ENCODE peak calls at places on chromosomes 16 and 17, in eight cellular contexts. A is stomach, D is SK-N-SH, B is transverse colon, Y is tibial nerve, F is sigmoid colon, Q is A549, Z is ovary. R is an unnamed sample. For H3K4me1, the result is how much of the 10 kb centered on the place peaks cover.

GRCh38 chr16:84356176-84356575 is 12.2 kb upstream of the ATP2C2 start:
- DNase-seq in A (no peak), D (no peak), B (no peak), Y (no peak), F (no peak), Q (no peak), Z (no peak), R (no peak)

GRCh38 chr17:64281962-64282752 is 19.1 kb upstream of the TEX2 start:
- DNase-seq in A (peak), D (peak), B (peak), Y (no peak), F (peak), Q (peak), Z (peak), R (no peak)

GRCh38 chr17:60371818-60372510 is 20.0 kb downstream of the USP32 start:
- DNase-seq in A (no peak), D (no peak), B (no peak), Y (no peak), F (no peak), Q (no peak), Z (no peak), R (no peak)

GRCh38 chr17:21289902-21290571 is 5.5 kb downstream of the MAP2K3 start:
- DNase-seq in A (no peak), D (peak), B (no peak), Y (no peak), F (peak), Q (no peak), Z (no peak), R (no peak)

GRCh38 chr17:37694734-37695133 is 50.1 kb downstream of the HNF1B start:
- DNase-seq in A (no peak), D (no peak), B (no peak), Y (no peak), F (no peak), Q (no peak), Z (no peak), R (no peak)

GRCh38 chr16:10566613-10567012 is 13.8 kb downstream of the EMP2 start:
- DNase-seq in A (no peak), D (no peak), B (no peak), Y (no peak), F (no peak), Q (no peak), Z (no peak), R (no peak)

GRCh38 chr16:86585821-86586611 is 7.7 kb downstream of the FOXL1 start:
- DNase-seq in A (no peak), D (no peak), B (no peak), Y (no peak), F (no peak), Q (no peak), Z (no peak), R (no peak)

GRCh38 chr16:69199382-69199781 is 12.4 kb downstream of the SNTB2 start:
- DNase-seq in A (no peak), D (no peak), B (no peak), Y (no peak), F (peak), Q (peak), Z (peak), R (peak)

GRCh38 chr17:3474212-3474611 is 1.6 kb upstream of the ASPA start:
- DNase-seq in A (no peak), D (no peak), B (no peak), Y (no peak), F (no peak), Q (peak), Z (no peak), R (no peak)

GRCh38 chr17:79810138-79811027 is 13.5 kb upstream of the CBX8 start:
- DNase-seq in A (peak), D (peak), B (peak), Y (no peak), F (peak), Q (peak), Z (no peak), R (peak)

GRCh38 chr16:67137605-67138004 is 13.2 kb downstream of the B3GNT9 start:
- DNase-seq in A (no peak), D (no peak), B (no peak), Y (no peak), F (no peak), Q (no peak), Z (no peak), R (no peak)

GRCh38 chr17:10875984-10876555 is 38.2 kb upstream of the PIRT start:
- DNase-seq in A (peak), D (peak), B (peak), Y (no peak), F (no peak), Q (peak), Z (peak), R (peak)

GRCh38 chr17:16363749-16364536 is 10.7 kb upstream of the CENPV start:
- DNase-seq in A (peak), D (peak), B (peak), Y (peak), F (peak), Q (peak), Z (peak), R (no peak)

GRCh38 chr17:57609125-57609877 is 135.8 kb downstream of the CCDC182 start:
- DNase-seq in A (no peak), D (no peak), B (no peak), Y (no peak), F (no peak), Q (no peak), Z (no peak), R (no peak)

GRCh38 chr17:74119960-74120359 is 83.5 kb upstream of the RPL38 start:
- DNase-seq in A (no peak), D (no peak), B (no peak), Y (no peak), F (no peak), Q (no peak), Z (no peak), R (no peak)

GRCh38 chr16:50821586-50821985 is 79.7 kb downstream of the CYLD start:
- DNase-seq in A (no peak), D (no peak), B (no peak), Y (no peak), F (no peak), Q (peak), Z (no peak), R (no peak)

GRCh38 chr16:23351360-23351759 is 49.3 kb downstream of the SCNN1B start:
- DNase-seq in A (no peak), D (no peak), B (peak), Y (no peak), F (peak), Q (no peak), Z (no peak), R (no peak)

GRCh38 chr16:12142157-12142556 is 165.6 kb downstream of the SNX29 start:
- DNase-seq in A (no peak), D (no peak), B (no peak), Y (no peak), F (no peak), Q (no peak), Z (no peak), R (no peak)

GRCh38 chr16:29927523-29927905 is 1.5 kb upstream of the KCTD13 start:
- DNase-seq in A (no peak), D (no peak), B (no peak), Y (no peak), F (no peak), Q (no peak), Z (no peak), R (no peak)

GRCh38 chr17:43540821-43541674 is 5.1 kb downstream of the ETV4 start:
- DNase-seq in A (no peak), D (no peak), B (no peak), Y (no peak), F (no peak), Q (no peak), Z (no peak), R (no peak)

GRCh38 chr16:30644334-30644830 is 6.4 kb upstream of the PRR14 start:
- DNase-seq in A (no peak), D (no peak), B (no peak), Y (no peak), F (no peak), Q (no peak), Z (no peak), R (no peak)

GRCh38 chr17:50396261-50397110 is 837 bp downstream of the LRRC59 start:
- DNase-seq in A (peak), D (peak), B (peak), Y (no peak), F (peak), Q (peak), Z (peak), R (no peak)

GRCh38 chr17:77725851-77726250 is 232.7 kb upstream of the TNRC6C start:
- DNase-seq in A (no peak), D (no peak), B (no peak), Y (no peak), F (no peak), Q (no peak), Z (no peak), R (no peak)

GRCh38 chr16:13920510-13920818 is 510 bp downstream of the ERCC4 start:
- DNase-seq in A (no peak), D (no peak), B (no peak), Y (no peak), F (no peak), Q (no peak), Z (no peak), R (no peak)

GRCh38 chr16:56758432-56758831 is 28.5 kb downstream of the NUP93 start:
- DNase-seq in A (no peak), D (no peak), B (no peak), Y (no peak), F (no peak), Q (no peak), Z (no peak), R (no peak)

GRCh38 chr17:74253036-74253435 is 21.0 kb upstream of the DNAI2 start:
- DNase-seq in A (no peak), D (no peak), B (no peak), Y (no peak), F (no peak), Q (no peak), Z (no peak), R (peak)

GRCh38 chr16:87017388-87018012 is 299.7 kb downstream of the C16orf95 start:
- DNase-seq in A (no peak), D (no peak), B (no peak), Y (no peak), F (peak), Q (peak), Z (no peak), R (no peak)

GRCh38 chr16:19886061-19886792 is 1.6 kb upstream of the GPRC5B start:
- DNase-seq in A (peak), D (peak), B (peak), Y (peak), F (peak), Q (peak), Z (peak), R (no peak)

GRCh38 chr16:28496844-28497243 is 2.4 kb downstream of the APOBR start:
- DNase-seq in A (no peak), D (no peak), B (no peak), Y (no peak), F (no peak), Q (no peak), Z (no peak), R (no peak)
- H3K27ac ChIP-seq in A (no peak), D (no peak), B (peak), Y (no peak), F (no peak), Q (no peak), Z (no peak), R (no peak)

DNA sequence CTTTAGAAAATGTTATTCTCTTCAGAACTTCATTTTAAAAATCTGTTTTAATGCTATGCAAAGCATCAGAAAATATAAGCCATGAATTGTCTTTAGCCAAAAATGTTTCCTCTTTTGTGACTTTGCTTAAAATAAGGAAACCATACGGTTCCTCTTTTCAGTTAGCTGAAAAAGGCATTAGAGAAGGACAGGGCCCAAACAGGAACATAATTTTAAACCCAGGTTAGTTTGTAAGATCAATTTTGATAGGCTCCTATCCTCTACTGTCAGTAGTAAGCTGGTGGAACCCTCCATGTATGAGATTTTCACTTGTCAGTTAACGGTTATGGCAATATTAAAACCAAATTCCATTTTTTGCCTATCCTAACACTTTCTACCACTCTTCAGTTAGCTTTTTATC is 4.3 kb downstream of the EVI2B start:
- DNase-seq in A (no peak), D (no peak), B (no peak), Y (no peak), F (no peak), Q (no peak), Z (no peak), R (no peak)
- TF ChIP-seq EP300 in A (no peak), D (no peak), B (no peak), Y (no peak), F (no peak), Q (no peak), Z (no peak), R (no peak)

GRCh38 chr16:17414421-17414820 is 56.3 kb downstream of the XYLT1 start:
- DNase-seq in A (no peak), D (no peak), B (peak), Y (no peak), F (no peak), Q (no peak), Z (no peak), R (no peak)

GRCh38 chr16:17412221-17412620 is 58.5 kb downstream of the XYLT1 start:
- DNase-seq in A (no peak), D (no peak), B (no peak), Y (no peak), F (no peak), Q (no peak), Z (no peak), R (peak)

GRCh38 chr16:17411263-17411662 is 59.5 kb downstream of the XYLT1 start:
- DNase-seq in A (no peak), D (no peak), B (no peak), Y (no peak), F (no peak), Q (no peak), Z (no peak), R (no peak)

GRCh38 chr16:17414916-17415315 is 55.8 kb downstream of the XYLT1 start:
- DNase-seq in A (no peak), D (no peak), B (no peak), Y (no peak), F (no peak), Q (no peak), Z (no peak), R (no peak)

DNA sequence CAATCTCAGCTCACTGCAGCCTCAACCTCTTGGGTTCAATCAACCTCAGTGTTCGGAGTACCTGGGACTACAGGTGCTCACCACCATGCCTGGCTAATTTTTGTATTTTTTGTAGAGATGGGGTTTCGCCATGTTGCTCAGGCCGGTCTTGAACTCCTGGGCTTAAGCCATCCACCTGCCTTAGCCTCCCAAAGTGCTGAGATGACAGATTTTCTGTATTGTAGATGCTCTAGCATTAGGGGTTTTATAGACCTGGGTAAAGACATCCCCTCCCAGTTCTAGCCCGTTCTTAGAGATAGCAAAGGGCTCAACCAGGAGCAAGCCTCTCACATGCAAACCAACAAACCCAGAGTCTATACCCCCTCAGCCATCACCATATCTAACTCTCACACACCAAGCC is 57.3 kb downstream of the XYLT1 start:
- DNase-seq in A (no peak), D (no peak), B (no peak), Y (no peak), F (no peak), Q (no peak), Z (no peak), R (no peak)
- H3K4me1 ChIP-seq in A (under half), D (under half), B (under half), Y (under half), F (half or more), Q (under half), Z (under half), R (under half)

GRCh38 chr16:85865-86264 is 7.8 kb downstream of the MPG start:
- DNase-seq in A (no peak), D (no peak), B (no peak), Y (no peak), F (no peak), Q (no peak), Z (no peak), R (no peak)

GRCh38 chr16:85453-85782 is 7.4 kb downstream of the MPG start:
- DNase-seq in A (no peak), D (no peak), B (no peak), Y (no peak), F (peak), Q (no peak), Z (peak), R (peak)

GRCh38 chr16:83781-84615 is 6.0 kb downstream of the MPG start:
- DNase-seq in A (no peak), D (no peak), B (no peak), Y (no peak), F (peak), Q (no peak), Z (peak), R (no peak)

GRCh38 chr16:84718-85452 is 6.9 kb downstream of the MPG start:
- DNase-seq in A (peak), D (no peak), B (peak), Y (no peak), F (peak), Q (no peak), Z (peak), R (peak)

GRCh38 chr16:83060-83603 is 5.1 kb downstream of the MPG start:
- DNase-seq in A (no peak), D (no peak), B (no peak), Y (no peak), F (no peak), Q (no peak), Z (no peak), R (peak)
- H3K27ac ChIP-seq in A (no peak), D (no peak), B (no peak), Y (peak), F (no peak), Q (no peak), Z (no peak), R (peak)

DNA sequence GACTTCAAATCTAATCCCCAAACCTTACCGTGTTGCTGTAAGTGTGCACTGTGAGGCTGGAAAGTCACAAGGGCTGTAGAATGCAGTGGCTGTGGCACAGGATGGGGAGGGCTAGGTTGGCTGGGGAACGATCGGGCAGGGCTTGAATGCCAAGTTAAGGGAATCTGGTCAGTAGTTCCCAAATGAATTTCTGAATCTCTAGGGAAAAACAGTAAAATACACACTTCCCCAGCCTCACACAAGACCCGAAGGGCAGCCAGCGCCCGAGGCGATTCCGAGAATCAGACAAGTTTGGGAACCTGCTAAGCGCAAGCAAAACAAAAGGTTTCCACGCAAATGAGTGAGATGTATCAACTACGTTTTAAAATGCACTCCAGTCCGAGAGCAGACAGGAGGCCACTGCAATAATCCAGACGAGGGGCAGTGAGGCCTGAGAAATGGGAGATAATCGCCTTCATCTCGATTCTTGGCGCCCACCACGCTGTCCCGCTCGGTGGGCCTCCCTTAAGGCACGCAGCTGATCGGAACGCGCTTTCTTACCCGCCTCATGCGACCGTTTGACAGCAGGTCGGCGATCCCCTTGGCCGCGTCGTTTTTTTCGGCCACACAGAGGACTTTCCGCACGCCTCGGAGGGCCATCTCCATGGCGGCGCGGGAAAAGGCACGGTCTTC is 599 bp downstream of the TOP3A start:
- DNase-seq in A (no peak), D (no peak), B (no peak), Y (no peak), F (no peak), Q (no peak), Z (peak), R (no peak)
- TF ChIP-seq EP300 in A (no peak), D (no peak), B (no peak), Y (no peak), F (no peak), Q (no peak), Z (no peak), R (no peak)

GRCh38 chr17:327296-327695 is 25.3 kb downstream of the RPH3AL start:
- DNase-seq in A (no peak), D (no peak), B (no peak), Y (no peak), F (peak), Q (no peak), Z (peak), R (no peak)
- H3K4me1 ChIP-seq in A (under half), D (under half), B (under half), Y (under half), F (under half), Q (under half), Z (under half), R (under half)

GRCh38 chr17:61848247-61848646 is 15.1 kb downstream of the BRIP1 start:
- DNase-seq in A (no peak), D (no peak), B (no peak), Y (no peak), F (no peak), Q (no peak), Z (no peak), R (no peak)

GRCh38 chr17:61848896-61849295 is 14.4 kb downstream of the BRIP1 start:
- DNase-seq in A (no peak), D (no peak), B (no peak), Y (no peak), F (no peak), Q (no peak), Z (no peak), R (no peak)

GRCh38 chr17:61849674-61850073 is 13.7 kb downstream of the BRIP1 start:
- DNase-seq in A (no peak), D (no peak), B (no peak), Y (no peak), F (no peak), Q (no peak), Z (no peak), R (no peak)

GRCh38 chr17:61856078-61856477 is 7.2 kb downstream of the BRIP1 start:
- DNase-seq in A (no peak), D (no peak), B (no peak), Y (no peak), F (no peak), Q (no peak), Z (no peak), R (no peak)

DNA sequence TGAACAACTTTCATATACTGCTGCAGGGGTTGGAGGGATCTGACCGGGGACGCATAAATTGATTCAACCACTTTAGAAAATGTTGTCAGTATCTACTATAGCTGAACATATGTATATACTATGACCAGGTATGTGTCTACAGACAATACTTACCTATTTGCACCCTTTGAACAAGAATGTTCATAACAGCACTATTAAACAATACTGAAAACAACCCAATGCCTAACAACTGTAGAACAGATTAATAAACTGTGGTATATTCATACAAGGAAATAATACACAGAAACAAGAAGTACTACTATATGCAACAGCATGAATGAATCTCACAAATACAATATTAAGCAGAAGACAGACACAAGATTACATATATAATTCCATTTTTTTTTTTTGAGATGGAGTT is 10.5 kb downstream of the BRIP1 start:
- DNase-seq in A (no peak), D (no peak), B (no peak), Y (no peak), F (no peak), Q (no peak), Z (no peak), R (no peak)
- H3K27ac ChIP-seq in A (no peak), D (no peak), B (no peak), Y (no peak), F (no peak), Q (no peak), Z (no peak), R (no peak)